ENCODE peak calls at places on chromosomes 13 and 19, in ten cellular contexts. One of them, this sample, is unnamed.

GRCh38 chr19:30668521-30669155 is 296.5 kb downstream of the ZNF536 start:
- DNase-seq in effector memory CD4-positive, alpha-beta T cell: no peak
- DNase-seq in cardiac muscle cell: no peak
- DNase-seq in AG04450: no peak
- DNase-seq in astrocyte of the spinal cord: no peak
- DNase-seq in left ventricle myocardium inferior: no peak
- DNase-seq in aorta: peak
- DNase-seq in GM06990: no peak
- DNase-seq in fibroblast of pulmonary artery: no peak
- DNase-seq in AG04449: no peak
- DNase-seq in this sample: no peak

GRCh38 chr19:49489601-49490167 is 2.3 kb downstream of the RPL13A start:
- DNase-seq in effector memory CD4-positive, alpha-beta T cell: peak
- DNase-seq in cardiac muscle cell: no peak
- DNase-seq in AG04450: no peak
- DNase-seq in astrocyte of the spinal cord: no peak
- DNase-seq in left ventricle myocardium inferior: no peak
- DNase-seq in aorta: no peak
- DNase-seq in GM06990: no peak
- DNase-seq in fibroblast of pulmonary artery: no peak
- DNase-seq in AG04449: no peak
- DNase-seq in this sample: no peak

GRCh38 chr19:51564791-51565190 is 6.3 kb upstream of the ZNF175 start:
- DNase-seq in effector memory CD4-positive, alpha-beta T cell: no peak
- DNase-seq in cardiac muscle cell: no peak
- DNase-seq in AG04450: no peak
- DNase-seq in astrocyte of the spinal cord: no peak
- DNase-seq in left ventricle myocardium inferior: no peak
- DNase-seq in aorta: no peak
- DNase-seq in GM06990: no peak
- DNase-seq in fibroblast of pulmonary artery: no peak
- DNase-seq in AG04449: no peak
- DNase-seq in this sample: no peak

GRCh38 chr13:33471182-33471581 is 185.6 kb upstream of the STARD13 start:
- DNase-seq in effector memory CD4-positive, alpha-beta T cell: no peak
- DNase-seq in cardiac muscle cell: no peak
- DNase-seq in AG04450: no peak
- DNase-seq in astrocyte of the spinal cord: no peak
- DNase-seq in left ventricle myocardium inferior: no peak
- DNase-seq in aorta: no peak
- DNase-seq in GM06990: no peak
- DNase-seq in fibroblast of pulmonary artery: no peak
- DNase-seq in AG04449: no peak
- DNase-seq in this sample: no peak

GRCh38 chr13:98451676-98452105 is 125.2 kb downstream of the STK24 start:
- DNase-seq in effector memory CD4-positive, alpha-beta T cell: no peak
- DNase-seq in cardiac muscle cell: peak
- DNase-seq in AG04450: no peak
- DNase-seq in astrocyte of the spinal cord: peak
- DNase-seq in left ventricle myocardium inferior: peak
- DNase-seq in aorta: peak
- DNase-seq in GM06990: no peak
- DNase-seq in fibroblast of pulmonary artery: peak
- DNase-seq in AG04449: no peak
- DNase-seq in this sample: peak

GRCh38 chr13:50400930-50401553 is 385.8 kb downstream of the KCNRG start:
- DNase-seq in effector memory CD4-positive, alpha-beta T cell: no peak
- DNase-seq in cardiac muscle cell: peak
- DNase-seq in AG04450: peak
- DNase-seq in astrocyte of the spinal cord: peak
- DNase-seq in left ventricle myocardium inferior: no peak
- DNase-seq in aorta: no peak
- DNase-seq in GM06990: no peak
- DNase-seq in fibroblast of pulmonary artery: peak
- DNase-seq in AG04449: peak
- DNase-seq in this sample: no peak

GRCh38 chr13:37446503-37446902 is 152.1 kb downstream of the POSTN start:
- DNase-seq in effector memory CD4-positive, alpha-beta T cell: no peak
- DNase-seq in cardiac muscle cell: peak
- DNase-seq in AG04450: peak
- DNase-seq in astrocyte of the spinal cord: peak
- DNase-seq in left ventricle myocardium inferior: no peak
- DNase-seq in aorta: no peak
- DNase-seq in GM06990: no peak
- DNase-seq in fibroblast of pulmonary artery: peak
- DNase-seq in AG04449: peak
- DNase-seq in this sample: no peak

GRCh38 chr13:39578821-39579291 is 24.1 kb downstream of the LHFPL6 start:
- DNase-seq in effector memory CD4-positive, alpha-beta T cell: no peak
- DNase-seq in cardiac muscle cell: no peak
- DNase-seq in AG04450: no peak
- DNase-seq in astrocyte of the spinal cord: peak
- DNase-seq in left ventricle myocardium inferior: no peak
- DNase-seq in aorta: no peak
- DNase-seq in GM06990: no peak
- DNase-seq in fibroblast of pulmonary artery: no peak
- DNase-seq in AG04449: no peak
- DNase-seq in this sample: no peak

GRCh38 chr13:31018511-31018910 is 86.1 kb downstream of the TEX26 start:
- DNase-seq in effector memory CD4-positive, alpha-beta T cell: no peak
- DNase-seq in cardiac muscle cell: no peak
- DNase-seq in AG04450: no peak
- DNase-seq in astrocyte of the spinal cord: no peak
- DNase-seq in left ventricle myocardium inferior: no peak
- DNase-seq in aorta: no peak
- DNase-seq in GM06990: no peak
- DNase-seq in fibroblast of pulmonary artery: no peak
- DNase-seq in AG04449: no peak
- DNase-seq in this sample: no peak
- H3K4me3 ChIP-seq in effector memory CD4-positive, alpha-beta T cell: no peak
- H3K4me3 ChIP-seq in cardiac muscle cell: no peak
- H3K4me3 ChIP-seq in AG04450: no peak
- H3K4me3 ChIP-seq in astrocyte of the spinal cord: no peak
- H3K4me3 ChIP-seq in left ventricle myocardium inferior: no peak
- H3K4me3 ChIP-seq in aorta: no peak
- H3K4me3 ChIP-seq in GM06990: no peak
- H3K4me3 ChIP-seq in fibroblast of pulmonary artery: no peak
- H3K4me3 ChIP-seq in AG04449: no peak
- H3K4me3 ChIP-seq in this sample: no peak

GRCh38 chr19:11338164-11338563 is 1.3 kb downstream of the RAB3D start:
- DNase-seq in effector memory CD4-positive, alpha-beta T cell: no peak
- DNase-seq in cardiac muscle cell: no peak
- DNase-seq in AG04450: no peak
- DNase-seq in astrocyte of the spinal cord: no peak
- DNase-seq in left ventricle myocardium inferior: no peak
- DNase-seq in aorta: no peak
- DNase-seq in GM06990: no peak
- DNase-seq in fibroblast of pulmonary artery: no peak
- DNase-seq in AG04449: no peak
- DNase-seq in this sample: no peak
- H3K4me3 ChIP-seq in effector memory CD4-positive, alpha-beta T cell: no peak
- H3K4me3 ChIP-seq in cardiac muscle cell: no peak
- H3K4me3 ChIP-seq in AG04450: no peak
- H3K4me3 ChIP-seq in astrocyte of the spinal cord: no peak
- H3K4me3 ChIP-seq in left ventricle myocardium inferior: peak
- H3K4me3 ChIP-seq in aorta: no peak
- H3K4me3 ChIP-seq in GM06990: no peak
- H3K4me3 ChIP-seq in fibroblast of pulmonary artery: peak
- H3K4me3 ChIP-seq in AG04449: no peak
- H3K4me3 ChIP-seq in this sample: no peak

GRCh38 chr19:15758379-15758778 is 20.6 kb downstream of the OR10H3 start:
- DNase-seq in effector memory CD4-positive, alpha-beta T cell: no peak
- DNase-seq in cardiac muscle cell: no peak
- DNase-seq in AG04450: no peak
- DNase-seq in astrocyte of the spinal cord: no peak
- DNase-seq in left ventricle myocardium inferior: no peak
- DNase-seq in aorta: no peak
- DNase-seq in GM06990: no peak
- DNase-seq in fibroblast of pulmonary artery: no peak
- DNase-seq in AG04449: no peak
- DNase-seq in this sample: no peak

DNA sequence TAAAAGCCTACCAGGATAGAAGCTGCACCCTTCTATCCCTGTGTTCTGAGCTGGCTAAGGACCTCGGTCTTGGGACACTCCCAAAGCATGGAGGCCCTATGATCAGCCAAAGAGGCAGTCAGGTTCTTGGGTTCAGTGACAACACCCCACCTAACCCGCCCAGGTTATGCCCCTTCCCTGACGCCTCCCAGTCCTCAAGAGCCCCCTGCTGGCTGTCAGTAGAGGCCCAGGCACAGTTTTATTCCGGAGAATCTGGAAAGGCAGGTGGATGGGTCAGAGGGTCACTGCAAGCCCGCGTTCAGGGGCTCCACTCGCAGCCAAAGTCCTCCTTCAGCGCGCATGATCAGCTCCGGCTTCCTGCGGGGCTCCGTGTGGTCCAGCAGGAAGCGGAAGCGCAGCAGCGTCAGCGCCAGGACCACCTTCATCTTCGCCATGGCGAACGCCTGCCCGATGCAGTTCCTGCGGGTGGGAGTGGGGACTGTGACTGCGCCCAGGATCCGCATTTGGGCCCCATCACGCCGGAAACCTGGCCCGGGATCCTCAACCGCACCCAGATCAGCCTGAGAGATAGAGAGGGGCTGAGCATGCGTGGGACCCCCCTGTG is 22.3 kb downstream of the OR10H3 start:
- DNase-seq in effector memory CD4-positive, alpha-beta T cell: no peak
- DNase-seq in cardiac muscle cell: no peak
- DNase-seq in AG04450: no peak
- DNase-seq in astrocyte of the spinal cord: no peak
- DNase-seq in left ventricle myocardium inferior: no peak
- DNase-seq in aorta: no peak
- DNase-seq in GM06990: no peak
- DNase-seq in fibroblast of pulmonary artery: no peak
- DNase-seq in AG04449: no peak
- DNase-seq in this sample: no peak
- H3K4me3 ChIP-seq in effector memory CD4-positive, alpha-beta T cell: no peak
- H3K4me3 ChIP-seq in cardiac muscle cell: no peak
- H3K4me3 ChIP-seq in AG04450: no peak
- H3K4me3 ChIP-seq in astrocyte of the spinal cord: no peak
- H3K4me3 ChIP-seq in left ventricle myocardium inferior: no peak
- H3K4me3 ChIP-seq in aorta: no peak
- H3K4me3 ChIP-seq in GM06990: no peak
- H3K4me3 ChIP-seq in fibroblast of pulmonary artery: no peak
- H3K4me3 ChIP-seq in AG04449: no peak
- H3K4me3 ChIP-seq in this sample: no peak

GRCh38 chr19:3586124-3586626 is 897 bp downstream of the GIPC3 start:
- DNase-seq in effector memory CD4-positive, alpha-beta T cell: no peak
- DNase-seq in cardiac muscle cell: no peak
- DNase-seq in AG04450: no peak
- DNase-seq in astrocyte of the spinal cord: no peak
- DNase-seq in left ventricle myocardium inferior: no peak
- DNase-seq in aorta: no peak
- DNase-seq in GM06990: no peak
- DNase-seq in fibroblast of pulmonary artery: no peak
- DNase-seq in AG04449: no peak
- DNase-seq in this sample: no peak
- H3K4me3 ChIP-seq in effector memory CD4-positive, alpha-beta T cell: peak
- H3K4me3 ChIP-seq in cardiac muscle cell: peak
- H3K4me3 ChIP-seq in AG04450: no peak
- H3K4me3 ChIP-seq in astrocyte of the spinal cord: peak
- H3K4me3 ChIP-seq in left ventricle myocardium inferior: peak
- H3K4me3 ChIP-seq in aorta: no peak
- H3K4me3 ChIP-seq in GM06990: no peak
- H3K4me3 ChIP-seq in fibroblast of pulmonary artery: peak
- H3K4me3 ChIP-seq in AG04449: peak
- H3K4me3 ChIP-seq in this sample: peak

DNA sequence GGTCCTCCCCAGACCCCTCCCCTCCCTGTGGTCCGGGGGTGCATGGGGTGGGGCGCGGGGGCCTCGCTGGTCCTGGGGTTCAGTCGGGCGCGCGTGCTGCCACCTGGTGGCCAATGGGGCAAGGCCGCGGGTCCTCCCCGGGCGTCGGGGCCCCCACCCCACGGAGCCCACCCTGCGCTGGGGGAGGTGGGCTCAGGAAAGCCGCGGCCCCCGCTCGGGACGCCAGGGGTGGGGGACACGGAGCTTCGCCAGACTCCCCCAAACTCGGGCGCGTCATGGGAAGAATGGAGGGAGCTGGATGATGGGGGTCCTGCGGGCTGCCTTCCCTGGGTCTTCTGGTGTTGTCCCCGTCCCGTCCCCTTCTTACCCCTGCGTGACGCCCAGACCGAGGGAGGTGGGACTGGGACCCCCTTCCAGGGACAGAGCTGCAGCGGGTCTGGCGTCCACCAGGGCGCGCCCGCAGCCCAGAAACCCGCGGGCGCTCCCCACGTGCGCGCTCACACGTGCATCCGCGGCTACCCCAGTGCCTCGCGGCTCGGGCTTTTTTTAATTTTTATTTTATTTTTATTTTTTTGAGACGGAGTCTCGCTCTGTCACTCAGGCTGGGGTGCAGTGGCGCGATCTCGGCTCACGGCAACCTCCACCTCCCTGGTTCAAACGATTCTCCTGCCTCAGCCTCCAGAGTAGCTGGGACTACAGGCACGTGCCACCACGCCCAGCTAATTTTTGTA is 19.8 kb upstream of the TCF3 start:
- DNase-seq in effector memory CD4-positive, alpha-beta T cell: no peak
- DNase-seq in cardiac muscle cell: peak
- DNase-seq in AG04450: no peak
- DNase-seq in astrocyte of the spinal cord: no peak
- DNase-seq in left ventricle myocardium inferior: no peak
- DNase-seq in aorta: peak
- DNase-seq in GM06990: peak
- DNase-seq in fibroblast of pulmonary artery: peak
- DNase-seq in AG04449: no peak
- DNase-seq in this sample: no peak
- H3K4me3 ChIP-seq in effector memory CD4-positive, alpha-beta T cell: peak
- H3K4me3 ChIP-seq in cardiac muscle cell: peak
- H3K4me3 ChIP-seq in AG04450: peak
- H3K4me3 ChIP-seq in astrocyte of the spinal cord: no peak
- H3K4me3 ChIP-seq in left ventricle myocardium inferior: peak
- H3K4me3 ChIP-seq in aorta: no peak
- H3K4me3 ChIP-seq in GM06990: peak
- H3K4me3 ChIP-seq in fibroblast of pulmonary artery: peak
- H3K4me3 ChIP-seq in AG04449: peak
- H3K4me3 ChIP-seq in this sample: no peak

GRCh38 chr13:53012707-53013106 is 15.9 kb upstream of the OLFM4 start:
- DNase-seq in effector memory CD4-positive, alpha-beta T cell: no peak
- DNase-seq in cardiac muscle cell: no peak
- DNase-seq in AG04450: no peak
- DNase-seq in astrocyte of the spinal cord: no peak
- DNase-seq in left ventricle myocardium inferior: no peak
- DNase-seq in aorta: no peak
- DNase-seq in GM06990: no peak
- DNase-seq in fibroblast of pulmonary artery: no peak
- DNase-seq in AG04449: no peak
- DNase-seq in this sample: no peak
- H3K4me3 ChIP-seq in effector memory CD4-positive, alpha-beta T cell: no peak
- H3K4me3 ChIP-seq in cardiac muscle cell: no peak
- H3K4me3 ChIP-seq in AG04450: no peak
- H3K4me3 ChIP-seq in astrocyte of the spinal cord: no peak
- H3K4me3 ChIP-seq in left ventricle myocardium inferior: no peak
- H3K4me3 ChIP-seq in aorta: no peak
- H3K4me3 ChIP-seq in GM06990: no peak
- H3K4me3 ChIP-seq in fibroblast of pulmonary artery: no peak
- H3K4me3 ChIP-seq in AG04449: no peak
- H3K4me3 ChIP-seq in this sample: no peak

This sample was measured in heart left ventricle.